ENCODE peak calls at places on chromosomes 5 and 9, in eight cellular contexts. One of them, this sample, is unnamed.

GRCh38 chr5:159581502-159582249 is 251.4 kb upstream of the IL12B start:
- DNase-seq in pancreas: peak; percentile 28
- DNase-seq in cardiac fibroblast: peak; percentile 80
- DNase-seq in GM06990: no peak
- DNase-seq in tibial nerve: no peak
- DNase-seq in lower leg skin: no peak
- DNase-seq in fibroblast of lung: peak; percentile 95
- DNase-seq in astrocyte: peak; percentile 94
- DNase-seq in this sample: no peak

GRCh38 chr5:149040421-149040820 is 22.4 kb downstream of the SH3TC2 start:
- DNase-seq in GM06990: no peak
- DNase-seq in fibroblast of lung: peak; percentile 72
- DNase-seq in tibial nerve: no peak
- DNase-seq in lower leg skin: no peak
- DNase-seq in pancreas: no peak
- DNase-seq in cardiac fibroblast: peak; percentile 54
- DNase-seq in astrocyte: peak; percentile 62
- DNase-seq in this sample: no peak

GRCh38 chr5:174505621-174506020 is 218.8 kb upstream of the MSX2 start:
- DNase-seq in lower leg skin: no peak
- DNase-seq in fibroblast of lung: peak; percentile 58
- DNase-seq in astrocyte: peak; percentile 41
- DNase-seq in cardiac fibroblast: peak; percentile 40
- DNase-seq in GM06990: no peak
- DNase-seq in pancreas: no peak
- DNase-seq in tibial nerve: no peak
- DNase-seq in this sample: no peak

GRCh38 chr9:125659201-125659840 is 47.7 kb downstream of the MAPKAP1 start:
- DNase-seq in cardiac fibroblast: no peak
- DNase-seq in astrocyte: peak; percentile 54
- DNase-seq in lower leg skin: no peak
- DNase-seq in tibial nerve: no peak
- DNase-seq in fibroblast of lung: peak; percentile 63
- DNase-seq in GM06990: no peak
- DNase-seq in pancreas: no peak
- DNase-seq in this sample: no peak

GRCh38 chr9:81479573-81479972 is 209.8 kb downstream of the TLE1 start:
- DNase-seq in fibroblast of lung: no peak
- DNase-seq in pancreas: no peak
- DNase-seq in tibial nerve: no peak
- DNase-seq in GM06990: no peak
- DNase-seq in cardiac fibroblast: no peak
- DNase-seq in lower leg skin: no peak
- DNase-seq in astrocyte: no peak
- DNase-seq in this sample: no peak

GRCh38 chr5:79842006-79842881 is 148.8 kb downstream of the MTX3 start:
- DNase-seq in tibial nerve: no peak
- DNase-seq in cardiac fibroblast: no peak
- DNase-seq in pancreas: no peak
- DNase-seq in fibroblast of lung: no peak
- DNase-seq in GM06990: no peak
- DNase-seq in astrocyte: no peak
- DNase-seq in lower leg skin: peak; percentile 81
- DNase-seq in this sample: no peak

GRCh38 chr5:157463621-157464407 is 3.8 kb downstream of the NIPAL4 start:
- DNase-seq in lower leg skin: peak; percentile 10
- DNase-seq in cardiac fibroblast: no peak
- DNase-seq in astrocyte: peak; percentile 73
- DNase-seq in tibial nerve: no peak
- DNase-seq in pancreas: no peak
- DNase-seq in fibroblast of lung: peak; percentile 77
- DNase-seq in GM06990: no peak
- DNase-seq in this sample: no peak

GRCh38 chr5:759111-759741 is 25.3 kb downstream of the ZDHHC11B start:
- DNase-seq in lower leg skin: peak; percentile 95
- DNase-seq in pancreas: peak; percentile 79
- DNase-seq in fibroblast of lung: no peak
- DNase-seq in tibial nerve: no peak
- DNase-seq in GM06990: no peak
- DNase-seq in astrocyte: no peak
- DNase-seq in cardiac fibroblast: peak; percentile 67
- DNase-seq in this sample: peak; percentile 25

GRCh38 chr9:124632077-124632621 is 125.0 kb upstream of the NR5A1 start:
- DNase-seq in fibroblast of lung: peak; percentile 76
- DNase-seq in pancreas: no peak
- DNase-seq in GM06990: no peak
- DNase-seq in astrocyte: peak; percentile 69
- DNase-seq in lower leg skin: no peak
- DNase-seq in cardiac fibroblast: peak; percentile 59
- DNase-seq in tibial nerve: no peak
- DNase-seq in this sample: no peak

GRCh38 chr5:111447822-111448221 is 64.5 kb downstream of the STARD4 start:
- DNase-seq in fibroblast of lung: no peak
- DNase-seq in GM06990: no peak
- DNase-seq in lower leg skin: no peak
- DNase-seq in cardiac fibroblast: no peak
- DNase-seq in astrocyte: no peak
- DNase-seq in tibial nerve: no peak
- DNase-seq in pancreas: no peak
- DNase-seq in this sample: no peak

GRCh38 chr5:146440348-146440747 is 6.8 kb upstream of the TCERG1 start:
- DNase-seq in cardiac fibroblast: no peak
- DNase-seq in lower leg skin: no peak
- DNase-seq in astrocyte: no peak
- DNase-seq in GM06990: no peak
- DNase-seq in tibial nerve: no peak
- DNase-seq in pancreas: no peak
- DNase-seq in fibroblast of lung: no peak
- DNase-seq in this sample: no peak

GRCh38 chr5:109688647-109688998 is 1.1 kb upstream of the MAN2A1 start:
- DNase-seq in GM06990: no peak
- DNase-seq in cardiac fibroblast: no peak
- DNase-seq in fibroblast of lung: no peak
- DNase-seq in tibial nerve: no peak
- DNase-seq in lower leg skin: no peak
- DNase-seq in astrocyte: no peak
- DNase-seq in pancreas: peak; percentile 49
- DNase-seq in this sample: no peak

GRCh38 chr5:92126182-92126581 is 743.1 kb upstream of the ARRDC3 start:
- DNase-seq in pancreas: no peak
- DNase-seq in cardiac fibroblast: no peak
- DNase-seq in tibial nerve: no peak
- DNase-seq in astrocyte: no peak
- DNase-seq in fibroblast of lung: no peak
- DNase-seq in lower leg skin: no peak
- DNase-seq in GM06990: no peak
- DNase-seq in this sample: no peak

GRCh38 chr9:22029231-22029630 is 20.1 kb upstream of the CDKN2B start:
- DNase-seq in lower leg skin: no peak
- DNase-seq in cardiac fibroblast: no peak
- DNase-seq in pancreas: no peak
- DNase-seq in GM06990: no peak
- DNase-seq in tibial nerve: no peak
- DNase-seq in astrocyte: peak; percentile 44
- DNase-seq in fibroblast of lung: peak; percentile 52
- DNase-seq in this sample: no peak

GRCh38 chr9:136572003-136572595 is 26.3 kb upstream of the NOTCH1 start:
- DNase-seq in tibial nerve: no peak
- DNase-seq in pancreas: no peak
- DNase-seq in fibroblast of lung: peak; percentile 82
- DNase-seq in astrocyte: peak; percentile 70
- DNase-seq in lower leg skin: no peak
- DNase-seq in cardiac fibroblast: peak; percentile 81
- DNase-seq in GM06990: no peak
- DNase-seq in this sample: no peak

GRCh38 chr5:123545506-123545905 is 33.5 kb downstream of the CSNK1G3 start:
- DNase-seq in pancreas: no peak
- DNase-seq in fibroblast of lung: peak; percentile 5
- DNase-seq in lower leg skin: no peak
- DNase-seq in GM06990: no peak
- DNase-seq in tibial nerve: no peak
- DNase-seq in cardiac fibroblast: peak; percentile 4
- DNase-seq in astrocyte: no peak
- DNase-seq in this sample: no peak

GRCh38 chr9:19988281-19988680 is 199.4 kb upstream of the SLC24A2 start:
- DNase-seq in cardiac fibroblast: no peak
- DNase-seq in GM06990: no peak
- DNase-seq in fibroblast of lung: no peak
- DNase-seq in pancreas: no peak
- DNase-seq in lower leg skin: no peak
- DNase-seq in tibial nerve: no peak
- DNase-seq in astrocyte: no peak
- DNase-seq in this sample: no peak

GRCh38 chr5:154421868-154422267 is 23.9 kb upstream of the SAP30L start:
- DNase-seq in lower leg skin: peak; percentile 5
- DNase-seq in fibroblast of lung: no peak
- DNase-seq in cardiac fibroblast: no peak
- DNase-seq in pancreas: no peak
- DNase-seq in tibial nerve: no peak
- DNase-seq in astrocyte: no peak
- DNase-seq in GM06990: no peak
- DNase-seq in this sample: no peak
- TF ChIP-seq CTCF in lower leg skin: no peak
- TF ChIP-seq CTCF in fibroblast of lung: peak; percentile 52
- TF ChIP-seq CTCF in cardiac fibroblast: peak; percentile 53
- TF ChIP-seq CTCF in pancreas: no peak
- TF ChIP-seq CTCF in tibial nerve: no peak
- TF ChIP-seq CTCF in astrocyte: peak; percentile 23
- TF ChIP-seq CTCF in GM06990: peak; percentile 59
- TF ChIP-seq CTCF in this sample: peak; percentile 44

GRCh38 chr5:42894057-42894456 is 82.4 kb upstream of the SELENOP start:
- DNase-seq in fibroblast of lung: no peak
- DNase-seq in astrocyte: no peak
- DNase-seq in tibial nerve: no peak
- DNase-seq in GM06990: no peak
- DNase-seq in cardiac fibroblast: no peak
- DNase-seq in pancreas: peak; percentile 20
- DNase-seq in lower leg skin: no peak
- DNase-seq in this sample: no peak
- TF ChIP-seq CTCF in fibroblast of lung: peak; percentile 23
- TF ChIP-seq CTCF in astrocyte: no peak
- TF ChIP-seq CTCF in tibial nerve: no peak
- TF ChIP-seq CTCF in GM06990: peak; percentile 29
- TF ChIP-seq CTCF in cardiac fibroblast: peak; percentile 50
- TF ChIP-seq CTCF in pancreas: no peak
- TF ChIP-seq CTCF in lower leg skin: no peak
- TF ChIP-seq CTCF in this sample: no peak

DNA sequence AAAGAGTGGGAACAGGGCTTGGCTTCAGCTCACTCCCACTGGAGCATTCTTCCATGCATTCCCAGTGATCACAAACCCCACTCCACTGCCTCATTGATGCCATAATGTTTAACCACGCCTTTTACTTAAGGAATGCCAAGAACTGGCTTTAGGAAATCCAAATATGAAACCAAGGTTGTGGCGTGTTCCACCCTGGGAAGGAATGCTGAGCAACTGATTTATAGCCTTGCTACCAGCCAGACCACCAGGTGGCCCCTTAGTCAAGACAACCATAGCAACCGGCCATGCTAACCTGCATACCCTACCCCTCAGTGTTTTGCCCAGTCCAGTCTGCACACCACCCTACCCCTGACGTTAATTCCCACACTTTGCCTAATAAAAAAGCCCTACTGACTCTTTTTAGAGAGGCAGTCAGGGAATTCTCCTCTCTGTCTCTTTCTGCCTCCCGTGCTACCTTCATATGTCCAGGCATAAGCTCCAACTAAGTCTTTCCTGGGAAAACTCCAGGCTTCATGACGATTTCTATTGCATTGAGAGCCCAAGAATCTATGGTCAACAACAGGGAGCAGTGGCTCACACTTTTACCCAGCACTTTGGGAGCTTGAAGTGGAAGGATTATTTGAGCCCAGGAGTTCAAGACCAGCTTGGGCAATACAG is 27.0 kb upstream of the PRRC2B start:
- DNase-seq in cardiac fibroblast: peak; percentile 85
- DNase-seq in fibroblast of lung: peak; percentile 83
- DNase-seq in pancreas: peak; percentile 48
- DNase-seq in GM06990: no peak
- DNase-seq in astrocyte: peak; percentile 80
- DNase-seq in lower leg skin: no peak
- DNase-seq in tibial nerve: no peak
- DNase-seq in this sample: no peak
- TF ChIP-seq CTCF in cardiac fibroblast: peak; percentile 38
- TF ChIP-seq CTCF in fibroblast of lung: peak; percentile 29
- TF ChIP-seq CTCF in pancreas: no peak
- TF ChIP-seq CTCF in GM06990: no peak
- TF ChIP-seq CTCF in astrocyte: peak; percentile 28
- TF ChIP-seq CTCF in lower leg skin: no peak
- TF ChIP-seq CTCF in tibial nerve: peak; percentile 15
- TF ChIP-seq CTCF in this sample: peak; percentile 61

GRCh38 chr9:92685022-92685421 is 15.1 kb upstream of the IPPK start:
- DNase-seq in tibial nerve: no peak
- DNase-seq in pancreas: no peak
- DNase-seq in cardiac fibroblast: no peak
- DNase-seq in lower leg skin: peak; percentile 66
- DNase-seq in fibroblast of lung: no peak
- DNase-seq in GM06990: no peak
- DNase-seq in astrocyte: no peak
- DNase-seq in this sample: no peak

GRCh38 chr9:92680166-92681119 is 10.5 kb upstream of the IPPK start:
- DNase-seq in pancreas: no peak
- DNase-seq in fibroblast of lung: peak; percentile 51
- DNase-seq in astrocyte: peak; percentile 37
- DNase-seq in tibial nerve: no peak
- DNase-seq in GM06990: no peak
- DNase-seq in lower leg skin: peak; percentile 86
- DNase-seq in cardiac fibroblast: no peak
- DNase-seq in this sample: no peak

GRCh38 chr9:92682269-92682668 is 12.3 kb upstream of the IPPK start:
- DNase-seq in lower leg skin: peak; percentile 79
- DNase-seq in pancreas: no peak
- DNase-seq in GM06990: no peak
- DNase-seq in cardiac fibroblast: no peak
- DNase-seq in fibroblast of lung: no peak
- DNase-seq in astrocyte: no peak
- DNase-seq in tibial nerve: no peak
- DNase-seq in this sample: no peak

DNA sequence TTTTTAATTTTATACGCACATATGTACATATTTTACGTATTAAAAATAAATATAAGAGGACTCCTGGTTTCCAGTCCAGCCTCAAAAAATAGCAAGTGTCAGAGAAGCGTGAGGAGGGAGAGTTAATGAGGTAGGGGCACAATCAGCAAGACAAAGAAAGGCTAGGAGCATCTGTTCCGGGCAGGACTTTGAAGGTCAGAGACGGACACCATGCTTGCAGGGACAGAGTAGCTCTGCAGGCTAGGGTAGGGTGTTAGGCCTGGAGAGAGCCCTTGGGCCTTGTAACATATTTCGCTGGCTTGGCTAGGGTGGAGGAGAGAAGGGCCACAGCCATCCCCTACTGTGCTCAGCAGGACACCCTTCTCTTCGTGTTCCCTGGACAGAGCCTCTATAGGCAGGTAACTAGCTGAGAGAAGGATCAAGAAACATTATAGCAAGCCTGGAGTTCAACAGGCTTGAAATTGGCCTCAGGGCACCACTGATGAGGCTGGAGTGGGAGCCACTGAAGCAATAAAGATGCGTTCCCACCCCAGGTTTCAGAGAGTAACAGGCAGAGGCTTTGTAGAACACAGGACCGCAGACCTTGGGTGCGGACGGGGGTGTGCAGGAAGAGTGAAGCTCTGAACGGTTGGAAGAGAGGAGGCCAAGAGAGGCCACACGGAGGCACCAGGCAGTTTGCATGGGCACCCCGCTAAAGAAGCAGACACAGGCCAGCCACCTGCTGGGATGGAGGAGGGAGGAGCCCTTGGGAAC is 9.7 kb upstream of the IPPK start:
- DNase-seq in tibial nerve: no peak
- DNase-seq in pancreas: no peak
- DNase-seq in fibroblast of lung: no peak
- DNase-seq in GM06990: no peak
- DNase-seq in cardiac fibroblast: no peak
- DNase-seq in astrocyte: no peak
- DNase-seq in lower leg skin: peak; percentile 70
- DNase-seq in this sample: no peak
- TF ChIP-seq CTCF in tibial nerve: no peak
- TF ChIP-seq CTCF in pancreas: no peak
- TF ChIP-seq CTCF in fibroblast of lung: no peak
- TF ChIP-seq CTCF in GM06990: no peak
- TF ChIP-seq CTCF in cardiac fibroblast: no peak
- TF ChIP-seq CTCF in astrocyte: no peak
- TF ChIP-seq CTCF in lower leg skin: no peak
- TF ChIP-seq CTCF in this sample: no peak

This sample was measured in D721Med.